ENCODE peak calls at places on chromosomes 1 and 21, in eight cellular contexts. I is tibial nerve; J is astrocyte of the spinal cord; T is NCI-H345; M is AML-193; D is activated effector memory CD4-positive, alpha-beta T cell treated with anti-CD3 and anti-CD28 coated beads, Interleukin-2, amount 50 U/mL, for 16 hours; Y is GM20000; L is CD8-positive, alpha-beta T cell. N is an unnamed sample.

GRCh38 chr21:45053561-45053960 is 20.8 kb upstream of the ADARB1 start:
- DNase-seq in I (no peak), J (no peak), T (no peak), M (no peak), D (no peak), Y (no peak), L (no peak), N (no peak)

GRCh38 chr21:45468971-45469272 is 64.0 kb downstream of the COL18A1 start:
- DNase-seq in I (no peak), J (no peak), T (no peak), M (no peak), D (no peak), Y (no peak), L (no peak), N (no peak)

GRCh38 chr1:153922076-153922837 is 515 bp downstream of the GATAD2B start:
- DNase-seq in I (no peak), J (peak; percentile 5), T (peak; percentile 84), M (peak; percentile 28), D (no peak), Y (no peak), L (no peak), N (peak; percentile 41)

GRCh38 chr1:205245096-205245495 is 17.4 kb downstream of the TMCC2 start:
- DNase-seq in I (no peak), J (no peak), T (no peak), M (no peak), D (peak; percentile 46), Y (no peak), L (no peak), N (no peak)

GRCh38 chr1:161007369-161007768 is 13.6 kb downstream of the F11R start:
- DNase-seq in I (no peak), J (no peak), T (no peak), M (no peak), D (no peak), Y (no peak), L (no peak), N (no peak)

GRCh38 chr1:205774277-205775014 is 836 bp downstream of the RAB29 start:
- DNase-seq in I (no peak), J (no peak), T (peak; percentile 8), M (peak; percentile 12), D (peak; percentile 80), Y (peak; percentile 47), L (peak; percentile 45), N (peak; percentile 27)

GRCh38 chr1:61748566-61748965 is 6.3 kb downstream of the PATJ start:
- DNase-seq in I (no peak), J (no peak), T (no peak), M (no peak), D (no peak), Y (no peak), L (no peak), N (no peak)

GRCh38 chr1:42282024-42282579 is 52.9 kb downstream of the FOXJ3 start:
- DNase-seq in I (no peak), J (peak; percentile 15), T (no peak), M (no peak), D (no peak), Y (no peak), L (no peak), N (no peak)